ENCODE peak calls at places on chromosomes 11 and 22, in eight cellular contexts. J, Q, K, W, L, E, R and N are unnamed samples.
A peak's percentile ranks its signal among the peaks of the same experiment; 100 is the strongest.

GRCh38 chr22:38104084-38104483 is 6.4 kb downstream of the BAIAP2L2 start:
- DNase-seq in W (no peak), K (no peak), J (peak; percentile 19), L (no peak), Q (no peak), E (peak; percentile 5), R (no peak), N (no peak)

GRCh38 chr11:7480132-7480531 is 5.2 kb upstream of the OLFML1 start:
- DNase-seq in K (no peak), J (no peak), R (peak; percentile 32), E (no peak), Q (no peak), W (no peak), L (no peak), N (peak; percentile 42)

GRCh38 chr11:60915250-60915914 is 1.4 kb downstream of the TMEM109 start:
- DNase-seq in Q (peak; percentile 56), L (no peak), R (no peak), W (no peak), J (peak; percentile 86), E (peak; percentile 54), K (no peak), N (no peak)

GRCh38 chr11:120652705-120653335 is 141.3 kb downstream of the GRIK4 start:
- DNase-seq in J (no peak), L (no peak), R (no peak), K (no peak), W (no peak), E (no peak), Q (no peak), N (no peak)

GRCh38 chr22:40053460-40053859 is 58.7 kb downstream of the FAM83F start:
- DNase-seq in L (no peak), Q (no peak), W (no peak), R (no peak), J (no peak), E (no peak), K (no peak), N (no peak)

GRCh38 chr22:36258750-36259619 is 6.1 kb downstream of the APOL1 start:
- DNase-seq in W (no peak), R (no peak), K (no peak), E (no peak), L (peak; percentile 1), J (no peak), Q (no peak), N (no peak)

GRCh38 chr11:130480721-130481140 is 32.3 kb downstream of the ADAMTS15 start:
- DNase-seq in J (peak; percentile 77), R (no peak), L (no peak), E (no peak), K (no peak), W (no peak), Q (no peak), N (no peak)

GRCh38 chr22:32407936-32408335 is 4.1 kb downstream of the RTCB start:
- DNase-seq in R (no peak), W (no peak), J (no peak), L (no peak), E (no peak), Q (no peak), K (no peak), N (no peak)

GRCh38 chr22:17827466-17827865 is 53.2 kb upstream of the BID start:
- DNase-seq in J (no peak), L (no peak), K (no peak), W (no peak), R (no peak), Q (no peak), E (no peak), N (no peak)

GRCh38 chr11:125091247-125091876 is 20.1 kb downstream of the TMEM218 start:
- DNase-seq in J (peak; percentile 70), E (peak; percentile 37), W (peak; percentile 36), L (peak; percentile 35), R (peak; percentile 61), K (peak; percentile 47), Q (no peak), N (peak; percentile 32)

GRCh38 chr11:7418061-7418460 is 67.2 kb upstream of the OLFML1 start:
- DNase-seq in Q (no peak), R (no peak), K (no peak), L (no peak), W (peak; percentile 24), E (no peak), J (peak; percentile 64), N (no peak)